ENCODE peak calls at places on chromosomes 5 and 9, in four cellular contexts. S is GM12878, C is K562, F is HL-60. K is an unnamed sample.

GRCh38 chr5:65577141-65577540 is 14.0 kb downstream of the PPWD1 start:
- DNase-seq in S (no peak), C (no peak), F (no peak), K (no peak)

GRCh38 chr5:157468293-157468965 is 8.4 kb downstream of the NIPAL4 start:
- DNase-seq in C (no peak), S (no peak), F (no peak), K (no peak)

GRCh38 chr9:97651646-97652045 is 18.0 kb downstream of the NCBP1 start:
- DNase-seq in F (no peak), C (no peak), S (no peak), K (no peak)

GRCh38 chr5:53169933-53170332 is 60.4 kb upstream of the MOCS2 start:
- DNase-seq in S (no peak), C (no peak), F (no peak), K (no peak)

GRCh38 chr5:55636711-55637110 is 75.4 kb downstream of the SLC38A9 start:
- DNase-seq in F (peak), S (no peak), C (no peak), K (no peak)

GRCh38 chr9:99269429-99269828 is 47.3 kb downstream of the SEC61B start:
- DNase-seq in F (no peak), S (no peak), C (no peak), K (no peak)

GRCh38 chr9:75299324-75299723 is 211.0 kb downstream of the OSTF1 start:
- DNase-seq in F (no peak), C (no peak), S (no peak), K (no peak)

GRCh38 chr9:81776834-81777233 is 87.5 kb upstream of the TLE1 start:
- DNase-seq in F (no peak), S (no peak), C (no peak), K (no peak)

GRCh38 chr5:120452471-120452870 is 11.6 kb upstream of the PRR16 start:
- DNase-seq in F (no peak), S (no peak), C (no peak), K (no peak)

GRCh38 chr5:111070272-111071134 is 1.0 kb upstream of the TSLP start:
- DNase-seq in S (no peak), C (no peak), F (no peak), K (no peak)
- TF ChIP-seq SPI1 in S (no peak), C (no peak), F (no peak), K (no peak)

GRCh38 chr5:140346348-140347221 is at the start of gene HBEGF:
- DNase-seq in F (peak), C (peak), S (no peak), K (peak)
- TF ChIP-seq POLR2AphosphoS5 in F (no peak), C (no peak), S (no peak), K (no peak)

DNA sequence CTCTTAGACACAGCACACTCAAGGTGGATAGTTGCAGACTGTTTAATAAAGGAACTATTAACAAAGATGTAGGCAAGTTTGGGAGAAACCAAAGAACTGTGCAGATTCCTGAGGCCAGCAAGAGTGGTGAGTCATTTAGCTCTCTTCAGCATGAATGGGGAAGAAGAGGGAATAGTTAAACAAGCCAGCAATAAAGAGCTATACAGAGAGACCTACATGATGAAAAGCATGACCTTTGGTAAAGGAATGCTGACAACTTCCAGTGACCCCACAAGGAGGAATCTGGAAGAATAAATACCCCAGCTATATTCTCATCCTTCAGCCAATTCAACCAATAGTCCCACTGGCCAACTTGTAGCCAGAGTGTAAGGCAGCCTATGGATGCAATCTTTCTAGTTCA is 706.0 kb upstream of the GRAMD2B start:
- DNase-seq in C (no peak), S (no peak), F (no peak), K (no peak)
- TF ChIP-seq SPI1 in C (no peak), S (no peak), F (no peak), K (no peak)

GRCh38 chr5:149153193-149153750 is 12.0 kb downstream of the ABLIM3 start:
- DNase-seq in C (no peak), S (no peak), F (no peak), K (no peak)

GRCh38 chr5:149151717-149152116 is 10.4 kb downstream of the ABLIM3 start:
- DNase-seq in C (no peak), F (no peak), S (no peak), K (no peak)

GRCh38 chr5:149152317-149152746 is 11.0 kb downstream of the ABLIM3 start:
- DNase-seq in C (no peak), F (no peak), S (no peak), K (no peak)

GRCh38 chr5:149154629-149155028 is 13.3 kb downstream of the ABLIM3 start:
- DNase-seq in F (no peak), S (no peak), C (no peak), K (no peak)

DNA sequence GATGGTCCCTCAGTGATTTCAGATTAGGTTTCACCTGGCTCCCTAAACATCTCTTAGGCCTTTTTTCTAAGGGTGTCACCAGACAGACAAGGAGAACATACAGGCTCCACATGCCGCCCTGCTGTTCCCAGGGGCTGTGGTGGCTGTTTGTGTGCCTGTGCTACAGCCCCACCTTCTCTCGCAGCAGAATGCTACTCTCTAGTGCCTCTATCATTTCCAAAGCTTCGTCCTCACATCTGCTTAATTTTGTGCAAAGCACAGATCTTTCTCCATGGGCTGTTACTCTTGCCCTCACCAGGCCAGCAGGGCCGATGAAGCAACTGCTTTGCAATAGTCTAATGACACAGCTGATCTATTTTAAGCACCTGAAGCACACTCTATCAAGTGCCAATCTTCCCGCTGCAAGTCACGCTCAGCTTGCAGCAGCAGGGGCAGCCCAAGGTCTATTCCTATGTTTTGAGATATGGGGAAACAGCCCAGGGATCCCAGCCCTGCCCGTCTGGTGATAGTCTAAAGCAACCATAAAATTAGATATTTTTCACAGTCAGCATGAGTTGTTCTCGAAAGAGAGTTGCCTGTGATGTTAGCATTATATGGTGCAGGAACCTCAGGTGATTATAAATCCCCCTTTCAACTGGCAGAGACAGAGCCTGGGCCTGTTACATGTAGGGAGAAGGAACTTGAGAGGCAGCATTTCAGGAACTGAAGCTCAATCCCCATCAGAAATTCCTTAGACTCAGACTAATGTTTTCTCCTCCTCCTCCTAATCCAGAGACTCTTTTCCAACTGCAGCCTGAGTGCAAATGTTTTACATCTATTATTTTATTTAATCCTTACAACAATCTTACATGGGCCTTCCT is 12.7 kb downstream of the ABLIM3 start:
- DNase-seq in C (peak), F (peak), S (no peak), K (no peak)
- TF ChIP-seq POLR2AphosphoS5 in C (no peak), F (no peak), S (no peak), K (no peak)

DNA sequence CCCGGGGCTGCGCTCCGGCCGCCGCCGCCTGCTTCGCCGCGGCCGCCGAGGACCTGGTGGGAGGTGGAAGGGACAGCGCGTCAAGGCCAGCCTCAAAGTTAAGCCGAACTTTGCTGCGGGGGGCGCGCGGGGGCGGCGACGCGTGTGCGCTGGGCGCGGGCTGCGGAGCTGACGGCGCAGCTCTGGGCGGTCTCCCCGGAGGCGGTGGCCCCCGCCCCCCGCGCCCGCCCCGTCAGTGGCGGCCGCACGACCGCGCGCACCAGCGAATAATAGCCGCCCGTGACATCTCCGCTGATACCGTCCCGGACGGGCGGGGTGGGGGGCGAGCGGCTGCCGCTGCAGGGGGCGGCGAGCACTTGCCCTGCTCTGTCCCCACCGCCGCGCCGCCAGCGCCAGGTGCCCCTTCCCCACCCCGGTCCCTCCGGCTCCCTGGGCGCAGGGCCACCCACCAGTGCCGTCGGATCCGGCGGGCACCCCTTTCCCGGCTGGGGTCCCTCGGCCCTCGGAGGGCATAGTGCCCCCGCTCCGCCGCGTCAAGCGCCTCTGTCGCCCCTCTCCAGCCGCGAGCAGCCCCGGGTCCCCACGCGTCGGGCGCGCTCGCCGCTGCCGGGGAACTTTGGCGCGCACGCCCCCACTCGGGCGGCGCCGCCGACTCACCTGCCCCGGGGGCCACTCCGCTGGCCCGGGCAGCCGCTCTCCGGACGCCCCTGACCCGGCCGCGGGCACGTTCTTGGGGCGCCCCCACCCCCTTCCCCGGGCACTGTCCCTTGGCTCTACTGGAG is 772 bp upstream of the FAM78A start:
- DNase-seq in F (peak), C (peak), S (no peak), K (no peak)
- TF ChIP-seq SPI1 in F (no peak), C (no peak), S (no peak), K (no peak)

DNA sequence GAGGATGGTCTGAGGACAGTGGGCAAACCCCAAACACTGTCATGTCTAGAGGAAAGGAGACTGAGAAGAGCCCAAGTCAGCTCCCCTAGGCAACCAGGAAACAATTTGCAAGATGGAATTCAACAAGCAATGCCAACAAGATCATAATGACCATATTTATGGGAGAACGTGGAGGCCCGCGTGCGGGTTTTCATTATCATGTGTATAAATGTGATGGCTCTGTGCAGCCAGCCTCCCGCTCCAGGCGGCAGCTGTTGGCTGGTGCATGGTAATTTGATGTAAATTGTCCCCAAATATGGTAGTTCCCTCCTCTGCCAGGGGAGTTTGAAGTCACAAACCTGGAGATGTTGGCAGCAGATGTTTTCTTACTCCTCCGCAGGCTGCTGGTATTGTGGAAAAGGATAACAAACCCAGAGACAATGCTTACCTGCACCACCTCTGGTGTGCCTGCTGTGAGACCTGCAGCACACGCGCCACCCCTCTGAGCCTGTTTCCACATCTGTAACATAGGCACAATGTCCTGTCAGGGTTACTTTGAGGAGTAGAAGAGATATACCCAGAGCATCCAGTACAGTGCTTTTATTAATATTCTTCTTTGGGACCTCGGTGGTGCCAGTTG is 39.7 kb upstream of the ALDH1B1 start:
- DNase-seq in S (no peak), F (no peak), C (no peak), K (no peak)
- TF ChIP-seq POLR2AphosphoS5 in S (no peak), F (no peak), C (no peak), K (no peak)

GRCh38 chr9:93577045-93577939 is 908 bp downstream of the PHF2 start:
- DNase-seq in F (no peak), S (no peak), C (peak), K (peak)
- TF ChIP-seq SPI1 in F (no peak), S (no peak), C (no peak), K (no peak)

GRCh38 chr5:134146651-134147544 is 29.9 kb downstream of the SKP1 start:
- DNase-seq in S (no peak), F (no peak), C (no peak), K (no peak)
- TF ChIP-seq POLR2AphosphoS5 in S (peak), F (no peak), C (peak), K (peak)

GRCh38 chr9:36488322-36488838 is 84.3 kb upstream of the MELK start:
- DNase-seq in F (no peak), S (no peak), C (no peak), K (no peak)
- TF ChIP-seq SPI1 in F (no peak), S (no peak), C (no peak), K (no peak)

DNA sequence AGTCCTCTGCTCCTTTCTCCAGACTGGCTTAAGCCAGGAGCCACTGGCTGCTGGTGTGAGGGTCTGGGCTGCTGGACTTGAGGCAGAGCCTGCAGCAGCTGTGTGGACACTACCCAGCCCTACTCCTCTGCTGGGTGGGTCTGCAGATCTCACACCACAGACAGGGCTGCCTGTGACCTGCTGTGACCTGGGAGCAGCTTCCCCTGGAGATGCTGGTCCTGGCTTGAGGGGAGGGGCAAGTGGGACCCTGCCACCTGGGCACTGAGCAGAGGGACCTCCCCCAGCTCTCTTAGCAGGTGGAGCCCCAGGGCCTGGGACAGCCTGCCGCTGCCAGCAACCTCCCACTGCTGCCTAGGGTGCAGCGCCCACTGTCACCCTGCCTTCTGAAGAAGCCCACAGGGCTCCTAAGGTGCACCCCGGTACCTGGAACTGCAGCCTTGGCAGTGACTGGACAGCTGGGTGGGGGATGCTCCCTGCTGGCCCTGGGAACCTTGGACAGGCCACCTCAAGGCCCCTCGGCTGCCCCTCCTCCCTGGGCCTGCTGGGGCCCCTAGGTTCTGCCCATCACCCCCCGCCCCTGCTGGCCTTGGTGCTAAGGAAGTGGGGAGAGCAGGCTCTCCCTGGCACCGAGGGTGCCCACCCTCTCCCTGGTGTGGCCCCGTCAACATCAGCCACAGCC is 9.1 kb downstream of the CACFD1 start:
- DNase-seq in F (no peak), C (no peak), S (no peak), K (no peak)
- TF ChIP-seq POLR2AphosphoS5 in F (no peak), C (no peak), S (no peak), K (no peak)

K was measured in GM12891.